ENCODE peak calls at places on chromosomes 1 and 21, in five cellular contexts. T, V, X, Q and I are unnamed samples.

GRCh38 chr1:230145505-230145899 is 78.5 kb downstream of the GALNT2 start:
- DNase-seq in T (no peak), V (no peak), X (no peak), Q (no peak), I (no peak)

GRCh38 chr1:56820755-56821461 is 1.7 kb upstream of the FYB2 start:
- DNase-seq in T (peak; percentile 95), V (peak; percentile 62), X (peak; percentile 36), Q (peak; percentile 31), I (peak; percentile 80)

GRCh38 chr1:17683551-17683950 is 71.6 kb upstream of the ACTL8 start:
- DNase-seq in T (no peak), V (no peak), X (no peak), Q (no peak), I (no peak)

GRCh38 chr21:35005825-35006224 is 43.3 kb downstream of the RUNX1 start:
- DNase-seq in T (no peak), V (no peak), X (no peak), Q (no peak), I (no peak)

GRCh38 chr1:165537351-165538107 is 6.3 kb upstream of the LRRC52 start:
- DNase-seq in T (no peak), V (no peak), X (no peak), Q (no peak), I (no peak)

GRCh38 chr1:42046772-42047552 is 106.2 kb upstream of the GUCA2B start:
- DNase-seq in T (no peak), V (no peak), X (no peak), Q (no peak), I (no peak)

GRCh38 chr1:80457409-80457808 is 1343.3 kb upstream of the ADGRL2 start:
- DNase-seq in T (no peak), V (no peak), X (no peak), Q (no peak), I (no peak)

GRCh38 chr1:2544093-2544874 is 11.9 kb upstream of the TNFRSF14 start:
- DNase-seq in T (peak; percentile 20), V (no peak), X (no peak), Q (no peak), I (no peak)